ENCODE peak calls at places on chromosomes 13 and 19, in seven cellular contexts. U is GM06990, N is spleen, L is choroid plexus epithelial cell, M is NT2/D1, E is SJSA1, X is AG10803. Q is an unnamed sample.
A peak's percentile ranks its signal among the peaks of the same experiment; 100 is the strongest.

GRCh38 chr19:2289714-2290435 is 7.9 kb upstream of the PEAK3 start:
- DNase-seq in U (peak; percentile 84), N (peak; percentile 94), L (no peak), M (no peak), E (no peak), X (no peak), Q (peak; percentile 72)

GRCh38 chr13:83839158-83839557 is 43.1 kb downstream of the SLITRK1 start:
- DNase-seq in U (no peak), N (no peak), L (no peak), M (peak; percentile 22), E (no peak), X (no peak), Q (no peak)

GRCh38 chr19:54035215-54036178 is 28.2 kb downstream of the VSTM1 start:
- DNase-seq in U (no peak), N (no peak), L (peak; percentile 75), M (peak; percentile 77), E (peak; percentile 81), X (peak; percentile 93), Q (no peak)

GRCh38 chr19:51325161-51325979 is 13.9 kb downstream of the IGLON5 start:
- DNase-seq in U (no peak), N (peak; percentile 61), L (no peak), M (no peak), E (no peak), X (no peak), Q (no peak)

GRCh38 chr13:99218126-99218525 is 17.5 kb downstream of the UBAC2 start:
- DNase-seq in U (no peak), N (no peak), L (no peak), M (no peak), E (peak; percentile 47), X (no peak), Q (no peak)

GRCh38 chr19:38569368-38569983 is 48.3 kb downstream of the MAP4K1 start:
- DNase-seq in U (peak; percentile 48), N (no peak), L (no peak), M (no peak), E (no peak), X (no peak), Q (no peak)

GRCh38 chr19:32935629-32936028 is 36.1 kb downstream of the CEP89 start:
- DNase-seq in U (no peak), N (no peak), L (no peak), M (no peak), E (no peak), X (no peak), Q (no peak)

GRCh38 chr19:861756-862528 is 2.5 kb downstream of the CFD start:
- DNase-seq in U (peak; percentile 75), N (peak; percentile 88), L (peak; percentile 31), M (peak; percentile 77), E (no peak), X (no peak), Q (peak; percentile 49)

GRCh38 chr19:35063940-35064818 is 22.7 kb downstream of the HPN start:
- DNase-seq in U (no peak), N (no peak), L (peak; percentile 75), M (no peak), E (no peak), X (peak; percentile 70), Q (no peak)

GRCh38 chr13:112767506-112768471 is 78.0 kb downstream of the ATP11A start:
- DNase-seq in U (peak; percentile 54), N (no peak), L (no peak), M (no peak), E (no peak), X (no peak), Q (peak; percentile 37)
- H3K4me3 ChIP-seq in U (peak overlapping the region; percentile 61), N (no peak overlapping the region), L (no peak overlapping the region), M (no peak overlapping the region), E (no peak overlapping the region), X (no peak overlapping the region), Q (peak overlapping the region; percentile 2)

DNA sequence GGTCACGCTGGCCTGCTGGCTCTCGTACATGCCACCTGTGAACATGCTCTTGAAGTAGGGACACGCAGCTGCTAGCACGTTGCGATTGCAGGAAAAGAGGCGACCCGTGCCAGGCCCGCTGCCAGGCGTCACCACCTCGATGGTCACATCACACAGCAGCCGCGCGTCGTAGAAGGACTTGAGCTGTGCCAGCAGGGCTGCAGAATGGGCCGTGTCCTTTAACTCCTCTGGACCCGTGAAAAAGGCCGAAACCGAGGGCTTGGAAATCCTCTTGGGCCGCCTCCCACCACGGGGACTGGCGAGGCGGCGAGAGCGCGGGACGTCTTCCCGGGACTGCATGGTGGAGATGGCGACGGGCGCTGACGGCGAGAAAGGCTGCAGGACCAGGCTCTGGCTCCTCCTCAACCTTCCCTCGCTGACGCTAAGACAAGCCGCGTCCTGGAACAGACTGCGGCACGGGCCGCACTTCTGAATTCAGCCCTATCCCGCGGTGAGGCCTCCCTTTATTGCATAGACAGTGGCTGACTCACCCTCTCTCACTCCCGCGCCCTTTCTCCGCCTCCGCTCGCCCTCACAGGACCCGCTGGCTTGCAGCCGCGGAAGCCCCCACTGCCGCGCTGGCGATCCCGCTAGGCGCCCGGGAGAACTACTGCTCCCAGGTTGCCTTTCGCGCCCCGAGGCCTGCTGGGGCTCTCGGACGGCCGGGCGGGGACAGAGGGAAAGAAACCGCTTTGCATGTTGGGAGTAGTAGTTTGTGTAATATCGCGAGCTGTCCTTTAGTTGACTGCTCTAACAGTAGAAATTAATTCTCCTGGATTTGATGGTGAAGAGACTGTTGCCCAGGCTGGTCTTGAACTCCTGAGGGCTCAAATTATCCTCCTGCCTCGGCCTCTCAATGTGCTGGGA is at the start of gene KBTBD7:
- DNase-seq in U (peak; percentile 93), N (peak; percentile 99), L (peak; percentile 99), M (peak; percentile 80), E (peak; percentile 97), X (peak; percentile 97), Q (peak; percentile 77)
- H3K4me3 ChIP-seq in U (peak within 1 kb of the TSS; percentile 80), N (peak within 1 kb of the TSS; percentile 79), L (peak within 1 kb of the TSS; percentile 61), M (peak within 1 kb of the TSS; percentile 51), E (peak within 1 kb of the TSS; percentile 40), X (peak within 1 kb of the TSS; percentile 71), Q (peak within 1 kb of the TSS; percentile 80)

GRCh38 chr19:47176071-47176626 is 45.5 kb downstream of the SAE1 start:
- DNase-seq in U (no peak), N (no peak), L (peak; percentile 65), M (no peak), E (no peak), X (peak; percentile 85), Q (no peak)

GRCh38 chr19:47172666-47173455 is 42.2 kb downstream of the SAE1 start:
- DNase-seq in U (no peak), N (no peak), L (no peak), M (no peak), E (no peak), X (no peak), Q (no peak)

GRCh38 chr19:47179643-47180310 is 49.1 kb downstream of the SAE1 start:
- DNase-seq in U (no peak), N (no peak), L (no peak), M (no peak), E (no peak), X (no peak), Q (no peak)

DNA sequence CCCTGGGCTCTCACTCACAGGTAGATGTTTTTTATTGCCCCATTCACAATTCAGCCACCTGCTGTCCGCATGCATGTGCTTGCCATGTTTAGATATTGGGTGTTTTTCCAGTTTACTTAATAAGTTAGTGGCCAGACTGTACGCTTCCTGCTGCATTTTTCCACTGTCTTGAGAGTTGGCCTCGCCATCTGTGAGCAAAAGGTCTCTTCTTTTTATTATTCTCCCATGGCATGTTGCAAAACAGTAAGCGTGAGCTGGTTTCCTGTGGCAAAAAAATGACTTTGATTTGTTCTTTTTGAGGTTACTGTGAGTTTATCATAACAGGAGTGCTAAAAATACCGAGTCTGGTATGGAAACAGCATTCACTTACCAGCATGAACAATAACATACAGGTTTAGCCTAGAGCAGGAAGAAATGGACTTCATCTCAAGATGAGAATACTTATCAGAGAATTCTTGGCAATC is 46.0 kb downstream of the SAE1 start:
- DNase-seq in U (no peak), N (no peak), L (peak; percentile 98), M (no peak), E (peak; percentile 49), X (peak; percentile 95), Q (no peak)
- H3K4me3 ChIP-seq in U (no peak overlapping the region), N (no peak overlapping the region), L (no peak overlapping the region), M (no peak overlapping the region), E (no peak overlapping the region), X (no peak overlapping the region), Q (no peak overlapping the region)

DNA sequence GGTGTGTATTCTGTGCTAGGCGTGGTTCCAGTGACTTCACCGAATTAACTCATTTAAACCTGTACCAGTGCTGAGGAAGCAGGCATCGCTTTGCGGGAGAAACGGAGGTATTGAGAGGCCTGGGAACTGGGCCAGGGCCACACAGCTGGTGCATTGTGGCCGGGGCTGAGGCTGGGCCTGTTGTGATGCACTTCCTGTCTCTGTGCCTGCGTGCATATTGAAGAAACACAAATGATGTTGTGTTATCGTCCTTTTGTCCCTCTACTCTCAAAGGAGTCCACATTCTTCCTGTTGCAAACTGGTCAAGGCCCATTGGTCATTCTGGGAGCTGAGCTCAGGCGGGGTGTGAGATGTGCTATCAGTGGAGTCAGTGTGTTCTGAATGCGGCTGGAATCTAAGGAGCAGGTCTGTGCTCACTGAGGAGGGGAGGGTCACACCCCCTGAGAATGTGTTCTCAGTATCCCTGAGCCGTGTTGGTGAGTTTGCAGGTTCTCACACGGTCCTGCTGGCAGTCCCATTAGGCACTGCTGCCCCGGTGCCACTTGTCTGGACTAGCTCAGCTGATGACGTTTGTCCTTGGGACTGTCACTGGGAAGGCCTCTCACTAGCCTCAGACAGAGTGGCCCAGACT is 62.1 kb downstream of the ARHGEF7 start:
- DNase-seq in U (peak; percentile 64), N (peak; percentile 88), L (peak; percentile 88), M (no peak), E (peak; percentile 98), X (peak; percentile 30), Q (no peak)
- H3K4me3 ChIP-seq in U (no peak overlapping the region), N (no peak overlapping the region), L (no peak overlapping the region), M (no peak overlapping the region), E (no peak overlapping the region), X (no peak overlapping the region), Q (no peak overlapping the region)

DNA sequence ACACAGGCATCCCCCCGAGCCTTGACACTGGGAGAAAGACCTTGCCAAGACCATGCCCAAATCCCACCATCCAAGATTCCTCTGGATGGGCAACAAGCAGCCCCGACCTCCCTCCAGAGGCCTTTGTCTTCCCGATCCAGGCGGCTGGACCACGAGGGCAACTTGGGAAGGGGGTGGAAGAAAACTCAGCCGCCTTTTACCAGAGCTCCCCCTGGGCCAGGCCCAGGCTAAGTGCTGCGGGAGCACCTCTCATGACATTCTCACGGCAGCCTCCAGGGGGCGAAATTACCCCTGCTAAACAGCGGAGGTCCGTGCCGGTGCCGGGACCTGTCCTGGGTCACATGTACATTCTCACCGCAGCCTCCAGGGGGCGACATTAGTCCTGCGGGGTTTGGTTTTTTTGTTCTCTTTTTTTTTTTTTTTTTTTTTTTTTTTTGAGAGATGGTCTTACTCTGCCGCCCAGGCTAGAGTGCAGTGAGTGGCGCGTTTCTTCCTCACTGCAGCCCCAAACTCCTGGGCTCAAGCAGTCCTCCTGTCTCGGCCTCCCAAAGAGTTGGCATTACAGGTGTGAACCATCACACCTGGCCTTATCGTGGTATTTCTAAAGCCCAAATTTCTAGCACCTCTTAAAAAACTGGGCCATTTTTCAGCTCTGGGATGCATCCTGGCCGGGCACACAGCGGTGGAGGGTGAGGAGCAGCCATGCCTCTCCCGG is 2.1 kb upstream of the RSPH6A start:
- DNase-seq in U (peak; percentile 80), N (peak; percentile 99), L (peak; percentile 96), M (peak; percentile 92), E (peak; percentile 97), X (peak; percentile 90), Q (peak; percentile 83)
- H3K4me3 ChIP-seq in U (no peak overlapping the region), N (no peak overlapping the region), L (no peak overlapping the region), M (peak overlapping the region; percentile 61), E (no peak overlapping the region), X (no peak overlapping the region), Q (no peak overlapping the region)

GRCh38 chr19:18291019-18291524 is 9.7 kb upstream of the JUND start:
- DNase-seq in U (no peak), N (no peak), L (no peak), M (no peak), E (peak; percentile 41), X (no peak), Q (no peak)
- H3K4me3 ChIP-seq in U (peak overlapping the region; percentile 81), N (peak overlapping the region; percentile 57), L (peak overlapping the region; percentile 69), M (peak overlapping the region; percentile 81), E (no peak overlapping the region), X (peak overlapping the region; percentile 73), Q (peak overlapping the region; percentile 63)

GRCh38 chr13:40328091-40328490 is 338.4 kb downstream of the FOXO1 start:
- DNase-seq in U (no peak), N (no peak), L (no peak), M (no peak), E (no peak), X (no peak), Q (no peak)
- H3K4me3 ChIP-seq in U (no peak overlapping the region), N (no peak overlapping the region), L (no peak overlapping the region), M (no peak overlapping the region), E (no peak overlapping the region), X (no peak overlapping the region), Q (no peak overlapping the region)